ENCODE peak calls at places on chromosomes 5 and 9, in five cellular contexts. One of them, this sample, is unnamed.

GRCh38 chr5:71884926-71885325 is 165.9 kb downstream of the CARTPT start:
- DNase-seq in heart left ventricle: no peak
- DNase-seq in left ventricle myocardium inferior: no peak
- DNase-seq in neural progenitor cell: no peak
- DNase-seq in cardiac muscle cell: no peak
- DNase-seq in this sample: no peak

GRCh38 chr5:34998058-34998789 is 49.5 kb downstream of the AGXT2 start:
- DNase-seq in heart left ventricle: peak
- DNase-seq in left ventricle myocardium inferior: no peak
- DNase-seq in neural progenitor cell: no peak
- DNase-seq in cardiac muscle cell: no peak
- DNase-seq in this sample: no peak

GRCh38 chr5:81779935-81780266 is 29.0 kb upstream of the SSBP2 start:
- DNase-seq in heart left ventricle: no peak
- DNase-seq in left ventricle myocardium inferior: no peak
- DNase-seq in neural progenitor cell: no peak
- DNase-seq in cardiac muscle cell: no peak
- DNase-seq in this sample: no peak

GRCh38 chr9:32837551-32838058 is 54.3 kb downstream of the TMEM215 start:
- DNase-seq in heart left ventricle: no peak
- DNase-seq in left ventricle myocardium inferior: no peak
- DNase-seq in neural progenitor cell: no peak
- DNase-seq in cardiac muscle cell: no peak
- DNase-seq in this sample: no peak

GRCh38 chr5:80957031-80957761 is 3.0 kb upstream of the RASGRF2 start:
- DNase-seq in heart left ventricle: no peak
- DNase-seq in left ventricle myocardium inferior: no peak
- DNase-seq in neural progenitor cell: no peak
- DNase-seq in cardiac muscle cell: no peak
- DNase-seq in this sample: no peak

GRCh38 chr5:10452768-10453331 is 11.2 kb downstream of the ROPN1L start:
- DNase-seq in heart left ventricle: no peak
- DNase-seq in left ventricle myocardium inferior: no peak
- DNase-seq in neural progenitor cell: peak
- DNase-seq in cardiac muscle cell: peak
- DNase-seq in this sample: peak

GRCh38 chr9:91818226-91818587 is 131.8 kb downstream of the ROR2 start:
- DNase-seq in heart left ventricle: no peak
- DNase-seq in left ventricle myocardium inferior: no peak
- DNase-seq in neural progenitor cell: no peak
- DNase-seq in cardiac muscle cell: no peak
- DNase-seq in this sample: no peak

GRCh38 chr9:130692365-130692764 is 1.2 kb upstream of the EXOSC2 start:
- DNase-seq in heart left ventricle: peak
- DNase-seq in left ventricle myocardium inferior: no peak
- DNase-seq in neural progenitor cell: peak
- DNase-seq in cardiac muscle cell: peak
- DNase-seq in this sample: peak

GRCh38 chr5:128669803-128670202 is 131.8 kb upstream of the FBN2 start:
- DNase-seq in heart left ventricle: no peak
- DNase-seq in left ventricle myocardium inferior: no peak
- DNase-seq in neural progenitor cell: no peak
- DNase-seq in cardiac muscle cell: no peak
- DNase-seq in this sample: no peak

GRCh38 chr9:72428329-72428728 is 63.3 kb upstream of the ZFAND5 start:
- DNase-seq in heart left ventricle: no peak
- DNase-seq in left ventricle myocardium inferior: no peak
- DNase-seq in neural progenitor cell: no peak
- DNase-seq in cardiac muscle cell: no peak
- DNase-seq in this sample: no peak

GRCh38 chr5:3606121-3606831 is 10.6 kb downstream of the IRX1 start:
- DNase-seq in heart left ventricle: no peak
- DNase-seq in left ventricle myocardium inferior: no peak
- DNase-seq in neural progenitor cell: peak
- DNase-seq in cardiac muscle cell: no peak
- DNase-seq in this sample: peak

GRCh38 chr5:66675369-66675768 is 79.2 kb downstream of the MAST4 start:
- DNase-seq in heart left ventricle: no peak
- DNase-seq in left ventricle myocardium inferior: no peak
- DNase-seq in neural progenitor cell: no peak
- DNase-seq in cardiac muscle cell: no peak
- DNase-seq in this sample: no peak

GRCh38 chr5:66684663-66685062 is 88.5 kb downstream of the MAST4 start:
- DNase-seq in heart left ventricle: no peak
- DNase-seq in left ventricle myocardium inferior: no peak
- DNase-seq in neural progenitor cell: no peak
- DNase-seq in cardiac muscle cell: no peak
- DNase-seq in this sample: no peak

GRCh38 chr5:66680227-66680626 is 84.0 kb downstream of the MAST4 start:
- DNase-seq in heart left ventricle: no peak
- DNase-seq in left ventricle myocardium inferior: no peak
- DNase-seq in neural progenitor cell: peak
- DNase-seq in cardiac muscle cell: no peak
- DNase-seq in this sample: no peak

GRCh38 chr5:66680804-66681203 is 84.6 kb downstream of the MAST4 start:
- DNase-seq in heart left ventricle: no peak
- DNase-seq in left ventricle myocardium inferior: no peak
- DNase-seq in neural progenitor cell: peak
- DNase-seq in cardiac muscle cell: no peak
- DNase-seq in this sample: no peak
- TF ChIP-seq CTCF in heart left ventricle: peak
- TF ChIP-seq CTCF in left ventricle myocardium inferior: peak
- TF ChIP-seq CTCF in neural progenitor cell: peak
- TF ChIP-seq CTCF in cardiac muscle cell: peak
- TF ChIP-seq CTCF in this sample: peak

GRCh38 chr9:87498816-87499454 is 1.3 kb downstream of the DAPK1 start:
- DNase-seq in heart left ventricle: no peak
- DNase-seq in left ventricle myocardium inferior: no peak
- DNase-seq in neural progenitor cell: peak
- DNase-seq in cardiac muscle cell: peak
- DNase-seq in this sample: peak

GRCh38 chr9:87497080-87497603 is 525 bp upstream of the DAPK1 start:
- DNase-seq in heart left ventricle: no peak
- DNase-seq in left ventricle myocardium inferior: no peak
- DNase-seq in neural progenitor cell: peak
- DNase-seq in cardiac muscle cell: no peak
- DNase-seq in this sample: no peak

GRCh38 chr9:87498046-87498815 is 564 bp downstream of the DAPK1 start:
- DNase-seq in heart left ventricle: no peak
- DNase-seq in left ventricle myocardium inferior: peak
- DNase-seq in neural progenitor cell: peak
- DNase-seq in cardiac muscle cell: peak
- DNase-seq in this sample: peak

GRCh38 chr9:87499455-87500015 is 1.9 kb downstream of the DAPK1 start:
- DNase-seq in heart left ventricle: no peak
- DNase-seq in left ventricle myocardium inferior: no peak
- DNase-seq in neural progenitor cell: no peak
- DNase-seq in cardiac muscle cell: no peak
- DNase-seq in this sample: no peak

DNA sequence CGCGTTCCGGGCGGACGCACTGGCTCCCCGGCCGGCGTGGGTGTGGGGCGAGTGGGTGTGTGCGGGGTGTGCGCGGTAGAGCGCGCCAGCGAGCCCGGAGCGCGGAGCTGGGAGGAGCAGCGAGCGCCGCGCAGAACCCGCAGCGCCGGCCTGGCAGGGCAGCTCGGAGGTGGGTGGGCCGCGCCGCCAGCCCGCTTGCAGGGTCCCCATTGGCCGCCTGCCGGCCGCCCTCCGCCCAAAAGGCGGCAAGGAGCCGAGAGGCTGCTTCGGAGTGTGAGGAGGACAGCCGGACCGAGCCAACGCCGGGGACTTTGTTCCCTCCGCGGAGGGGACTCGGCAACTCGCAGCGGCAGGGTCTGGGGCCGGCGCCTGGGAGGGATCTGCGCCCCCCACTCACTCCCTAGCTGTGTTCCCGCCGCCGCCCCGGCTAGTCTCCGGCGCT is at the start of gene DAPK1:
- DNase-seq in heart left ventricle: peak
- DNase-seq in left ventricle myocardium inferior: peak
- DNase-seq in neural progenitor cell: peak
- DNase-seq in cardiac muscle cell: peak
- DNase-seq in this sample: peak
- TF ChIP-seq CTCF in heart left ventricle: no peak
- TF ChIP-seq CTCF in left ventricle myocardium inferior: no peak
- TF ChIP-seq CTCF in neural progenitor cell: peak
- TF ChIP-seq CTCF in cardiac muscle cell: no peak
- TF ChIP-seq CTCF in this sample: no peak

DNA sequence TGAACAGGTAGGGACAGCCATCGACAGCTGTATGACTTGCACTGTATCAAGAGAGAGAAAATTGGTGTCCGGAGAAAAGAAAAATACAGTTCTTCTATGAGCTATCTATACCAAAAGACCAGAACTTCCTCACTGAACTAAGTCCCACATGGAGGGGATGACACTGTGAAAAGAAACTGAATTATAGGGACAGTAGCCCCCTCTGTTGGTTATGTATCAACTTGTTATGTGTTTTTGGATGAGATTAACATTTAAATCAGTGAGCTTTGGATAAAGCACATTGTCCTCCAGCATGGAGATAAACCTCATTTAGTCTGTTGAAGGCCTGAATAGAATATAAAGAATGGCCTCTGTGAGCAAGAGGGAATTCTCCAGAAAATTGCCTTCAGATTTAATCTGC is 176.6 kb upstream of the SH3GL2 start:
- DNase-seq in heart left ventricle: no peak
- DNase-seq in left ventricle myocardium inferior: no peak
- DNase-seq in neural progenitor cell: peak
- DNase-seq in cardiac muscle cell: peak
- DNase-seq in this sample: no peak
- TF ChIP-seq CTCF in heart left ventricle: no peak
- TF ChIP-seq CTCF in left ventricle myocardium inferior: no peak
- TF ChIP-seq CTCF in neural progenitor cell: peak
- TF ChIP-seq CTCF in cardiac muscle cell: no peak
- TF ChIP-seq CTCF in this sample: peak

DNA sequence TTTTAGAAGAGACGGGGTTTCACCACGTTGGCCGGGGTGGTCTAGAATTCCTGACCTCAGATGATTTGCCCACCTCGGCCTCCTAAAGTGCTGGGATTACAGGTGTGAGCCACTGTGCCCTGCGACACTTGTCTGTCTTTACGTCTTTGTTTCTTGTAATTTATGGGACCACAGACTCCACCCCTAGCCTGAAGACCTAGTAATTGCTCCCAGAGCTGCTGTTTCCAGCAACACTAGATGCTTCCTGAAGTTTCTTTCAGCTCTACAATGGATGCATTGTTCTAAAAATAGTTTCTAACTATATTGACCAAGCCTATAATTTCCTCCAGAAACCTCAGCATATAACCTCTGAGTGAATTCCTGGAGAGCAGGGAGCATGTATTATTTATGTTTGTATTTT is 13.9 kb downstream of the GCNT1 start:
- DNase-seq in heart left ventricle: no peak
- DNase-seq in left ventricle myocardium inferior: no peak
- DNase-seq in neural progenitor cell: no peak
- DNase-seq in cardiac muscle cell: no peak
- DNase-seq in this sample: peak
- TF ChIP-seq CTCF in heart left ventricle: no peak
- TF ChIP-seq CTCF in left ventricle myocardium inferior: no peak
- TF ChIP-seq CTCF in neural progenitor cell: no peak
- TF ChIP-seq CTCF in cardiac muscle cell: no peak
- TF ChIP-seq CTCF in this sample: no peak

GRCh38 chr9:18142964-18143363 is 331.0 kb upstream of the ADAMTSL1 start:
- DNase-seq in heart left ventricle: no peak
- DNase-seq in left ventricle myocardium inferior: no peak
- DNase-seq in neural progenitor cell: peak
- DNase-seq in cardiac muscle cell: no peak
- DNase-seq in this sample: no peak
- TF ChIP-seq CTCF in heart left ventricle: peak
- TF ChIP-seq CTCF in left ventricle myocardium inferior: peak
- TF ChIP-seq CTCF in neural progenitor cell: peak
- TF ChIP-seq CTCF in cardiac muscle cell: peak
- TF ChIP-seq CTCF in this sample: peak